ENCODE peak calls at places on chromosomes 12 and 14, in eight cellular contexts. A is GM23338; H is adrenal gland; F is astrocyte of the spinal cord; V is brain microvascular endothelial cell; E is fibroblast of the aortic adventitia; W is stomach; Z is CD8-positive, alpha-beta T cell. G is an unnamed sample.

GRCh38 chr12:56243731-56244181 is 13.9 kb downstream of the SLC39A5 start:
- DNase-seq in A (no peak), H (peak), F (no peak), V (no peak), E (no peak), W (peak), Z (no peak), G (no peak)

GRCh38 chr12:113136128-113136989 is 798 bp upstream of the RASAL1 start:
- DNase-seq in A (peak), H (peak), F (no peak), V (no peak), E (no peak), W (peak), Z (peak), G (no peak)

GRCh38 chr14:37720131-37720530 is 124.7 kb downstream of the TTC6 start:
- DNase-seq in A (no peak), H (no peak), F (no peak), V (no peak), E (no peak), W (no peak), Z (no peak), G (peak)

GRCh38 chr12:113601656-113602263 is 130.1 kb upstream of the LHX5 start:
- DNase-seq in A (peak), H (no peak), F (no peak), V (no peak), E (no peak), W (no peak), Z (no peak), G (no peak)

GRCh38 chr14:100025111-100025510 is 40.1 kb upstream of the EVL start:
- DNase-seq in A (peak), H (peak), F (no peak), V (no peak), E (peak), W (peak), Z (no peak), G (peak)

GRCh38 chr14:56294125-56294524 is 175.9 kb downstream of the PELI2 start:
- DNase-seq in A (peak), H (no peak), F (no peak), V (no peak), E (no peak), W (no peak), Z (no peak), G (peak)

GRCh38 chr12:44317651-44318126 is 481.8 kb downstream of the TMEM117 start:
- DNase-seq in A (peak), H (no peak), F (peak), V (peak), E (peak), W (no peak), Z (no peak), G (peak)

GRCh38 chr12:115191342-115191741 is 507.4 kb upstream of the TBX3 start:
- DNase-seq in A (no peak), H (no peak), F (no peak), V (no peak), E (peak), W (no peak), Z (no peak), G (no peak)

GRCh38 chr12:132265056-132265800 is 64.2 kb downstream of the GALNT9 start:
- DNase-seq in A (no peak), H (no peak), F (no peak), V (no peak), E (no peak), W (no peak), Z (no peak), G (no peak)

GRCh38 chr14:104479901-104480300 is 99.7 kb upstream of the C14orf180 start:
- DNase-seq in A (no peak), H (no peak), F (no peak), V (no peak), E (no peak), W (no peak), Z (no peak), G (no peak)

GRCh38 chr12:114311966-114312365 is 94.0 kb downstream of the TBX5 start:
- DNase-seq in A (no peak), H (no peak), F (peak), V (no peak), E (peak), W (no peak), Z (no peak), G (no peak)

GRCh38 chr14:102999227-102999895 is 58.0 kb downstream of the CDC42BPB start:
- DNase-seq in A (no peak), H (no peak), F (peak), V (no peak), E (no peak), W (no peak), Z (no peak), G (no peak)

GRCh38 chr12:111643428-111643826 is 42.3 kb downstream of the BRAP start:
- DNase-seq in A (no peak), H (peak), F (peak), V (peak), E (peak), W (peak), Z (no peak), G (no peak)

GRCh38 chr14:37843969-37844607 is 248.7 kb downstream of the TTC6 start:
- DNase-seq in A (no peak), H (no peak), F (no peak), V (no peak), E (no peak), W (no peak), Z (no peak), G (no peak)

GRCh38 chr12:77485961-77486579 is 344.6 kb upstream of the NAV3 start:
- DNase-seq in A (peak), H (no peak), F (no peak), V (no peak), E (no peak), W (no peak), Z (no peak), G (no peak)

GRCh38 chr12:56103066-56103711 is 1.2 kb upstream of the PA2G4 start:
- DNase-seq in A (no peak), H (no peak), F (no peak), V (no peak), E (no peak), W (no peak), Z (no peak), G (no peak)

GRCh38 chr14:96100171-96101064 is 61.3 kb downstream of the C14orf132 start:
- DNase-seq in A (peak), H (peak), F (peak), V (peak), E (peak), W (peak), Z (peak), G (peak)

GRCh38 chr14:64812412-64812811 is 67.3 kb downstream of the SPTB start:
- DNase-seq in A (peak), H (no peak), F (no peak), V (no peak), E (no peak), W (peak), Z (no peak), G (peak)

GRCh38 chr14:102125546-102125945 is 14.2 kb upstream of the WDR20 start:
- DNase-seq in A (peak), H (no peak), F (no peak), V (no peak), E (no peak), W (no peak), Z (no peak), G (peak)

GRCh38 chr12:120972870-120973543 is 5.3 kb upstream of the HNF1A start:
- DNase-seq in A (peak), H (no peak), F (no peak), V (no peak), E (no peak), W (no peak), Z (no peak), G (no peak)

GRCh38 chr14:101559250-101559623 is 2.1 kb upstream of the DIO3 start:
- DNase-seq in A (no peak), H (no peak), F (no peak), V (no peak), E (no peak), W (no peak), Z (no peak), G (no peak)

GRCh38 chr12:106773286-106773685 is 1.2 kb upstream of the RIC8B start:
- DNase-seq in A (peak), H (no peak), F (no peak), V (no peak), E (no peak), W (no peak), Z (no peak), G (no peak)

DNA sequence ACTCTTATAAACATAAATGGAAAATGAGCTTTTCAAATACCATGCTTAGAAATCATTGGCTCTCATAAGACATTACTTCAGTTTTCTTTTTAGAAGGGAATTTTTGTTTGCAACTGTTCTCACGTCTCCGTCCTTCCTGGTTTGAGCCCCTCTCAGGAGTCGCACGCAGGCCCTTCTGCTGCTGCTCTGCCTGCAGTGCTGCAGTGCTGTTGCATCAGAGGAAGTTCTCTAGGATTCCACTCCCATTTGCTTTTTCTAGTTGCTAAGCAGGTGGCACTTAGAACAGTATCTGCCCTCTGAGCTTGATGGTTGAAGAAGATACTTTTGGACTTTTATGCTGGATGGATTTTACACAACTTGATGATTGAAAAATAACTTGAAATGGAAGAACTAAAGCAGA is 70.8 kb downstream of the SCN8A start:
- DNase-seq in A (peak), H (no peak), F (no peak), V (no peak), E (no peak), W (no peak), Z (no peak), G (no peak)
- TF ChIP-seq CTCF in A (no peak), H (no peak), F (no peak), V (no peak), E (no peak), W (no peak), Z (no peak), G (no peak)

GRCh38 chr12:6925239-6925542 is 2.6 kb upstream of the ATN1 start:
- DNase-seq in A (no peak), H (no peak), F (peak), V (no peak), E (no peak), W (no peak), Z (no peak), G (no peak)
- H3K4me3 ChIP-seq in A (peak), H (no peak), F (no peak), V (no peak), E (peak), W (peak), Z (no peak), G (peak)

DNA sequence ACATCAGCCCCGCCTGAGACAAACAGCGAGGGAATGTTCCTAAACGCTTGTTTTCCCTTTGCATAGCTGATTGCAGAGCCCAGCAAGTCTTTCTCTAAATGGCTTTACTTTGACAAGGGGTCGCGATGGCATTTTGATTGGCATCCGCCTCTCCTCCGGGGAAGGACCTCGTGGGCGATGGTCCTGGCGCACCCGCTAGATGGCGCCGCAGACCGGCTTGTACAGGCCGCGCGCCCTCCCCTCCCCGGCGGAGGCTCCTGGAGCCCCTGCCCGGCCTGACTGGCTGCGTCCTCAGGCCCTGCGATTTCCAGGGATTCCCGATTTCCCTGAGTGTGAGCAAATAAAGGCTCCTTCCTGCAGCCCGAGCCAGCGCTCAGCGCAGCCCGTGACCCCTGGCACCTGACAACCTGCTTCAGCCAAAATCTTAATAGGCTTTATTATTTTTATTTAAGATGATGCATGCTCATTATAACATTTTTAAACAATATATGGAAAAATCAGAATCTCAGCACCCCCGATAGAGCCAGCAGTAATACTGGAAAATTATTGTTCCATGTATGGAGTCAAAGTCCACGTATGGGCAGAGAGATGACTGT is 468.3 kb downstream of the AACS start:
- DNase-seq in A (peak), H (peak), F (peak), V (no peak), E (peak), W (peak), Z (no peak), G (peak)
- TF ChIP-seq CTCF in A (peak), H (peak), F (peak), V (peak), E (peak), W (no peak), Z (no peak), G (peak)

DNA sequence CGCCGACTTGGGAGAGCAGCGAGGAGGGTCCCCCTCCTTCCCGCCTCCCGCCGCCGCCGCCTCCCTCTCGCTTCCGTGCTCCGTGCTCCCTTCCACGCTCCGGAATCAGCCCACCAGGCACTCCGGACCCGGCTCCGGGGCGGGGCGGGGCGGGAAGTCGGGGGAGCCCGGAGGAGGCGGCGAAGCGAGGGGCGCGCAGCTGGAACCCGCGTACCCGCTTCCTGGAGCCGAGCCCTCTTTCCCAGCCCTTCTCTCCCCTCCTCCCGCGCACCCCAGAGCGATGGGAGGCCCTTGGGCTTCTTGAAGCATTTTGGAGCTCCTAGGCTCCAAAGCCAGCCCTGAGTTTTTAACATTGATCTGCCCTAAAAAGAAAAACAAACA is at the start of gene SYNDIG1L:
- DNase-seq in A (peak), H (no peak), F (no peak), V (no peak), E (no peak), W (no peak), Z (no peak), G (no peak)
- H3K4me3 ChIP-seq in A (peak), H (no peak), F (no peak), V (no peak), E (no peak), W (no peak), Z (no peak), G (no peak)

GRCh38 chr12:26346748-26347147 is 151.4 kb downstream of the SSPN start:
- DNase-seq in A (no peak), H (no peak), F (peak), V (peak), E (peak), W (no peak), Z (no peak), G (no peak)
- TF ChIP-seq CTCF in A (no peak), H (no peak), F (no peak), V (no peak), E (no peak), W (no peak), Z (no peak), G (peak)